ENCODE peak calls at places on chromosome 15, in nine cellular contexts. L is MM.1S; D is right atrium auricular region; Q is tibial artery; G is breast epithelium; O is heart left ventricle; Z is CD4-positive, alpha-beta T cell; N is DND-41; K is GM23338. Y is an unnamed sample.
A peak's percentile ranks its signal among the peaks of the same experiment; 100 is the strongest.

GRCh38 chr15:62059818-62060115 is 480 bp downstream of the VPS13C start:
- DNase-seq in N (peak; percentile 65), O (peak; percentile 45), G (peak; percentile 31), Q (peak; percentile 30), K (no peak), D (no peak), L (peak; percentile 90), Z (peak; percentile 30), Y (no peak)

GRCh38 chr15:76994971-76995945 is at the start of gene PSTPIP1:
- DNase-seq in Q (no peak), O (no peak), L (no peak), Z (peak; percentile 69), K (no peak), G (no peak), D (no peak), N (peak; percentile 70), Y (peak; percentile 81)

GRCh38 chr15:72203507-72203837 is 5.9 kb upstream of the GRAMD2A start:
- DNase-seq in K (no peak), N (no peak), D (no peak), Q (peak; percentile 52), L (no peak), G (peak; percentile 89), Z (no peak), O (peak; percentile 85), Y (peak; percentile 94)

GRCh38 chr15:34808016-34808415 is 12.7 kb upstream of the ACTC1 start:
- DNase-seq in O (no peak), N (no peak), K (no peak), Q (no peak), L (no peak), Z (no peak), G (no peak), D (no peak), Y (no peak)

GRCh38 chr15:45821390-45821789 is 186.6 kb downstream of the SQOR start:
- DNase-seq in O (no peak), G (no peak), Q (no peak), L (no peak), N (no peak), D (no peak), K (no peak), Z (no peak), Y (no peak)

GRCh38 chr15:95226835-95227234 is 995.5 kb downstream of the MCTP2 start:
- DNase-seq in D (no peak), G (no peak), Z (no peak), K (no peak), Q (no peak), N (no peak), O (no peak), L (no peak), Y (no peak)

GRCh38 chr15:92273286-92273685 is 120.4 kb upstream of the ST8SIA2 start:
- DNase-seq in G (no peak), L (no peak), D (no peak), Z (no peak), K (no peak), O (no peak), N (no peak), Q (no peak), Y (no peak)

GRCh38 chr15:92451225-92451825 is 57.6 kb downstream of the ST8SIA2 start:
- DNase-seq in L (no peak), G (no peak), D (no peak), Z (no peak), N (no peak), O (no peak), K (no peak), Q (no peak), Y (no peak)

GRCh38 chr15:81002254-81003022 is 1.7 kb downstream of the TLNRD1 start:
- DNase-seq in D (no peak), Q (no peak), O (peak; percentile 34), Z (no peak), K (peak; percentile 66), L (peak; percentile 24), G (no peak), N (no peak), Y (peak; percentile 82)

GRCh38 chr15:61080209-61081027 is 148.7 kb downstream of the RORA start:
- DNase-seq in O (no peak), K (no peak), Z (no peak), G (no peak), L (no peak), Q (no peak), D (no peak), N (no peak), Y (no peak)

GRCh38 chr15:79218588-79219200 is 63.8 kb upstream of the ANKRD34C start:
- DNase-seq in K (peak; percentile 32), D (no peak), L (no peak), O (peak; percentile 26), Z (no peak), Q (no peak), N (no peak), G (no peak), Y (no peak)

GRCh38 chr15:23566070-23567050 is 886 bp downstream of the MKRN3 start:
- DNase-seq in N (peak; percentile 96), G (no peak), Z (peak; percentile 33), D (no peak), Q (no peak), K (no peak), O (no peak), L (no peak), Y (no peak)

GRCh38 chr15:63052961-63053698 is 10.6 kb downstream of the TPM1 start:
- DNase-seq in D (peak; percentile 84), O (peak; percentile 75), N (no peak), K (peak; percentile 29), L (no peak), Q (peak; percentile 84), G (peak; percentile 83), Z (no peak), Y (peak; percentile 81)

GRCh38 chr15:25738171-25738792 is 124.8 kb downstream of the ATP10A start:
- DNase-seq in O (no peak), Q (no peak), D (no peak), N (no peak), G (no peak), L (no peak), K (no peak), Z (no peak), Y (no peak)

GRCh38 chr15:98896002-98896721 is 111.4 kb downstream of the PGPEP1L start:
- DNase-seq in K (no peak), N (no peak), D (no peak), O (no peak), L (no peak), G (no peak), Q (no peak), Z (no peak), Y (no peak)

GRCh38 chr15:40340038-40340739 is 550 bp downstream of the CCDC9B start:
- DNase-seq in N (no peak), L (no peak), O (peak; percentile 93), Z (no peak), G (no peak), Q (peak; percentile 88), K (no peak), D (peak; percentile 77), Y (peak; percentile 90)

GRCh38 chr15:78282324-78282723 is 17.1 kb downstream of the SKIC8 start:
- DNase-seq in K (no peak), N (no peak), Q (no peak), L (no peak), Z (no peak), D (no peak), G (no peak), O (no peak), Y (no peak)

GRCh38 chr15:75353604-75354003 is 6.8 kb downstream of the NEIL1 start:
- DNase-seq in Z (no peak), N (no peak), L (no peak), K (no peak), O (no peak), Q (no peak), D (no peak), G (no peak), Y (peak; percentile 64)

GRCh38 chr15:101025116-101025885 is 106.1 kb downstream of the LRRK1 start:
- DNase-seq in K (no peak), L (no peak), N (no peak), G (no peak), D (peak; percentile 18), Q (no peak), Z (no peak), O (no peak), Y (no peak)

GRCh38 chr15:96869122-96869521 is 538.6 kb downstream of the NR2F2 start:
- DNase-seq in Z (no peak), K (no peak), G (no peak), N (no peak), L (no peak), D (no peak), O (no peak), Q (no peak), Y (no peak)

GRCh38 chr15:86273309-86273708 is 193.6 kb downstream of the AGBL1 start:
- DNase-seq in D (no peak), L (no peak), Z (no peak), Q (no peak), N (no peak), K (no peak), O (no peak), G (no peak), Y (no peak)

GRCh38 chr15:41822957-41823356 is 4.9 kb upstream of the JMJD7 start:
- DNase-seq in O (no peak), Z (no peak), Q (no peak), K (no peak), L (no peak), D (no peak), G (no peak), N (no peak), Y (peak; percentile 64)

GRCh38 chr15:69305204-69305931 is 6.7 kb downstream of the PAQR5 start:
- DNase-seq in Z (no peak), L (no peak), O (no peak), Q (no peak), G (no peak), K (peak; percentile 20), N (no peak), D (no peak), Y (peak; percentile 94)
- H3K27ac ChIP-seq in Z (no peak overlapping the region), L (no peak overlapping the region), O (no peak overlapping the region), Q (no peak overlapping the region), G (no peak overlapping the region), K (peak overlapping the region; percentile 75), N (no peak overlapping the region), D (no peak overlapping the region), Y (peak overlapping the region; percentile 95)

DNA sequence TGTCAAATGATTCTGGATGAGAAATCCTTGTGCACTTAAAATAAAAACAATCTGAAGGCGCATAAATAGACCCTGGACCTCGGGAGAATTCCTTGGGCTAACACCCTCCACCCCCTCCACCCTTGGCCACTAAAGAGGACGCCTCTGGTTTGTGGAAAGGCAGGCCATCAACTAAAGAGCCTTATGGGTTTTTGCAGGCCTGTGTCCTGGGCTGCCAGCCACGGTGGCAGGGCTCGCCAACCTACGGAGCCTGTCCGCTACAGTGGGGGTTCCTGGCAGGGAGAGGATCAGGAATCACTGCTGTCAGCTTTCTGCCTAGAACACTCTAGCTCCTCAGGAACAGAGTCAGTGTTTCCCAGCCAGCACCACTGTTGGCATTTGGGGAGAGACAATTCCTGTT is 20.3 kb downstream of the TLE3 start:
- DNase-seq in Z (no peak), Q (no peak), L (no peak), D (no peak), G (no peak), K (no peak), N (no peak), O (peak; percentile 17), Y (peak; percentile 39)
- H3K27ac ChIP-seq in Z (no peak overlapping the region), Q (peak overlapping the region; percentile 43), L (no peak overlapping the region), D (no peak overlapping the region), G (no peak overlapping the region), K (no peak overlapping the region), N (no peak overlapping the region), O (no peak overlapping the region), Y (no peak overlapping the region)

GRCh38 chr15:59232476-59232875 is 25.8 kb downstream of the LDHAL6B start:
- DNase-seq in Z (no peak), G (no peak), N (no peak), L (no peak), Q (no peak), O (no peak), K (no peak), D (no peak), Y (no peak)
- H3K27ac ChIP-seq in Z (no peak overlapping the region), G (peak overlapping the region; percentile 56), N (no peak overlapping the region), L (no peak overlapping the region), Q (peak overlapping the region; percentile 64), O (peak overlapping the region; percentile 18), K (no peak overlapping the region), D (peak overlapping the region; percentile 2), Y (no peak overlapping the region)

GRCh38 chr15:83446417-83446816 is 724 bp upstream of the SH3GL3 start:
- DNase-seq in Q (no peak), D (no peak), Z (no peak), K (no peak), L (no peak), G (no peak), O (no peak), N (no peak), Y (no peak)
- H3K27ac ChIP-seq in Q (no peak overlapping the region), D (no peak overlapping the region), Z (no peak overlapping the region), K (no peak overlapping the region), L (no peak overlapping the region), G (no peak overlapping the region), O (no peak overlapping the region), N (no peak overlapping the region), Y (no peak overlapping the region)

Y was measured in kidney.